ENCODE peak calls at places on chromosomes 7 and 10, in six cellular contexts. One of them, this sample, is unnamed.

GRCh38 chr7:148607151-148607661 is 16.6 kb downstream of the C7orf33 start:
- DNase-seq in heart left ventricle: no peak
- DNase-seq in tibial nerve: no peak
- DNase-seq in stomach: no peak
- DNase-seq in upper lobe of left lung: no peak
- DNase-seq in right lobe of liver: no peak
- DNase-seq in this sample: no peak

GRCh38 chr7:91310829-91311460 is 46.7 kb downstream of the FZD1 start:
- DNase-seq in right lobe of liver: no peak
- DNase-seq in stomach: no peak
- DNase-seq in heart left ventricle: no peak
- DNase-seq in tibial nerve: peak; percentile 68
- DNase-seq in upper lobe of left lung: no peak
- DNase-seq in this sample: no peak

GRCh38 chr10:76291175-76291574 is 859.8 kb downstream of the LRMDA start:
- DNase-seq in tibial nerve: no peak
- DNase-seq in right lobe of liver: no peak
- DNase-seq in heart left ventricle: no peak
- DNase-seq in stomach: no peak
- DNase-seq in upper lobe of left lung: no peak
- DNase-seq in this sample: no peak

GRCh38 chr10:24722676-24723385 is 856 bp downstream of the ARHGAP21 start:
- DNase-seq in tibial nerve: peak; percentile 33
- DNase-seq in stomach: peak; percentile 68
- DNase-seq in heart left ventricle: peak; percentile 68
- DNase-seq in right lobe of liver: peak; percentile 71
- DNase-seq in upper lobe of left lung: peak; percentile 91
- DNase-seq in this sample: no peak

GRCh38 chr7:29194206-29194593 is 375 bp upstream of the CHN2 start:
- DNase-seq in heart left ventricle: peak; percentile 26
- DNase-seq in upper lobe of left lung: no peak
- DNase-seq in right lobe of liver: no peak
- DNase-seq in stomach: peak; percentile 27
- DNase-seq in tibial nerve: no peak
- DNase-seq in this sample: no peak

GRCh38 chr7:122140918-122141317 is 3.1 kb downstream of the AASS start:
- DNase-seq in upper lobe of left lung: no peak
- DNase-seq in tibial nerve: no peak
- DNase-seq in heart left ventricle: no peak
- DNase-seq in stomach: no peak
- DNase-seq in right lobe of liver: no peak
- DNase-seq in this sample: no peak

GRCh38 chr10:103843854-103844567 is 11.4 kb downstream of the SH3PXD2A start:
- DNase-seq in right lobe of liver: no peak
- DNase-seq in stomach: peak; percentile 72
- DNase-seq in upper lobe of left lung: no peak
- DNase-seq in tibial nerve: no peak
- DNase-seq in heart left ventricle: peak; percentile 83
- DNase-seq in this sample: no peak

GRCh38 chr7:25770235-25770634 is 381.8 kb upstream of the NFE2L3 start:
- DNase-seq in right lobe of liver: no peak
- DNase-seq in stomach: no peak
- DNase-seq in upper lobe of left lung: no peak
- DNase-seq in heart left ventricle: no peak
- DNase-seq in tibial nerve: no peak
- DNase-seq in this sample: no peak

GRCh38 chr10:5424751-5425150 is 12.4 kb downstream of the NET1 start:
- DNase-seq in heart left ventricle: no peak
- DNase-seq in upper lobe of left lung: no peak
- DNase-seq in right lobe of liver: no peak
- DNase-seq in stomach: no peak
- DNase-seq in tibial nerve: no peak
- DNase-seq in this sample: no peak

GRCh38 chr10:23095966-23096813 is 811 bp downstream of the MSRB2 start:
- DNase-seq in right lobe of liver: peak; percentile 60
- DNase-seq in upper lobe of left lung: peak; percentile 84
- DNase-seq in heart left ventricle: peak; percentile 62
- DNase-seq in stomach: peak; percentile 37
- DNase-seq in tibial nerve: peak; percentile 42
- DNase-seq in this sample: no peak

GRCh38 chr10:15719899-15720634 is at the start of gene ITGA8:
- DNase-seq in upper lobe of left lung: peak; percentile 88
- DNase-seq in heart left ventricle: no peak
- DNase-seq in tibial nerve: no peak
- DNase-seq in stomach: no peak
- DNase-seq in right lobe of liver: no peak
- DNase-seq in this sample: no peak

GRCh38 chr7:120950539-120951308 is at the start of gene ING3:
- DNase-seq in right lobe of liver: peak; percentile 98
- DNase-seq in heart left ventricle: peak; percentile 98
- DNase-seq in upper lobe of left lung: peak; percentile 99
- DNase-seq in stomach: peak; percentile 97
- DNase-seq in tibial nerve: peak; percentile 95
- DNase-seq in this sample: peak; percentile 86

GRCh38 chr7:120949393-120949799 is 1.2 kb upstream of the ING3 start:
- DNase-seq in right lobe of liver: no peak
- DNase-seq in tibial nerve: no peak
- DNase-seq in heart left ventricle: no peak
- DNase-seq in upper lobe of left lung: no peak
- DNase-seq in stomach: no peak
- DNase-seq in this sample: no peak

GRCh38 chr7:120951309-120951706 is 731 bp downstream of the ING3 start:
- DNase-seq in upper lobe of left lung: no peak
- DNase-seq in right lobe of liver: no peak
- DNase-seq in heart left ventricle: no peak
- DNase-seq in tibial nerve: no peak
- DNase-seq in stomach: no peak
- DNase-seq in this sample: no peak

GRCh38 chr7:120951826-120952225 is 1.2 kb downstream of the ING3 start:
- DNase-seq in upper lobe of left lung: no peak
- DNase-seq in stomach: no peak
- DNase-seq in tibial nerve: no peak
- DNase-seq in heart left ventricle: no peak
- DNase-seq in right lobe of liver: no peak
- DNase-seq in this sample: no peak

DNA sequence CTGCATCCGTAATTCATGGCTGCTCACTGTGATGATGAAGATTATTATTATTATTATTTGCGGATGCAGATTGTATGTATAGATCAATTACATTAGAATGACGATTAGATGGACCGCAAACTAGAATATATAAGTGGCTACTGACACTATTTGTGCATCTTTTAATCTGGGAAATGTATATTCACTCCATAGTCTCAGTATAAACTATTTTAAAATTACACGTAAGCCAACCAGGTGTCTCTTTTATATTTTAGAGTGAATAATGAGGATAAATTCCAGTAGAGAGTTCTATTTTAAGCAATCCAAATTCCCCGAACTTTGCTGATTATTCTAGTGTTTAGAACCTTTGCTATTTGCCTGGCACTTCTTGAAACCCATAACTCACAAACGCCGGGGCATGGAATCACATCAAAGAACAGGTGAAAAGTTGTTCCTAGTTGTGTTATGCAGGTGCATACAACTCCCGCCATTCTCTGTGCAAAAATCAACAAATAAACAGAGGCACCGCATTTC is 495 bp upstream of the ING3 start:
- DNase-seq in stomach: no peak
- DNase-seq in heart left ventricle: no peak
- DNase-seq in right lobe of liver: no peak
- DNase-seq in tibial nerve: no peak
- DNase-seq in upper lobe of left lung: no peak
- DNase-seq in this sample: no peak
- TF ChIP-seq POLR2A in stomach: no peak
- TF ChIP-seq POLR2A in heart left ventricle: no peak
- TF ChIP-seq POLR2A in right lobe of liver: no peak
- TF ChIP-seq POLR2A in tibial nerve: no peak
- TF ChIP-seq POLR2A in upper lobe of left lung: no peak
- TF ChIP-seq POLR2A in this sample: no peak

DNA sequence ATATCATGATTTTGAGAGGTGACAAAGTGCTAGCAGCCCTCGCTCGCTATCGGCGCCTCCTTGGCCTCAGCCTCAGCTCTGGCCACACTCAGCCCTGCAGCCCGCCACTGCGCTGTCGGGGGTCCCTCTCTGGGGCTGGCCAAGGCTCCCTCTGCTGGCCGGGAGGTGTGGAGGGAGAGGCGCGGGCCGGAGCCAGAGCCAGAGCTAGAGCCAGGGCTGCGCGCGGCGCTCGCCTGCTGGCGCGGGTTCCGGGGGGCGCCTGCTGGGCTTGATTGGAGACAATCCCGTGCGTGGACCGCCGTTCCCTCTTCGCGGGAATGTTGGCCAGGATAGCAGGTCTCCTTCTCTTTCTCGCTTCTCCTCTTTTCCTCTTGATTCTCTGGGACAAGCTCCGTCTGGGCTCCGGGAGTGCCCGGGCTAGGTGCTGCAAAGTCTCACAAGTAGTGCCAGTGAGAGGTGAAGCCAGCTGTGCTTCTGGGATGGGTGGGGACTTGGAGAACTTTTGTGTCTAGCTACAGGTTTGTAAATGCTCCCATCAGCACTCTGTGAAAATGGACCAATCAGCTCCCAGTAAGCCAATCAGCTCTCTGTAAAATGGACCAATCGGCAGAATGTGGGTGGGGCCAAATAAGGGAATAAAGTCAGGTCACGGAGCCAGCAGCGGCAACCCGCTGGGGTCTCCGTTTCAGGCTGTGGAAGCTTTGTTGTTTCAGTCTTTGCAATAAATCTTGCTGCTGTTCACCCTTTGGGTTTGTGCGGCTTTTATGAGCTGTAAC is 43.4 kb upstream of the ELMO1 start:
- DNase-seq in tibial nerve: no peak
- DNase-seq in heart left ventricle: no peak
- DNase-seq in upper lobe of left lung: peak; percentile 74
- DNase-seq in right lobe of liver: no peak
- DNase-seq in stomach: no peak
- DNase-seq in this sample: no peak
- H3K4me3 ChIP-seq in tibial nerve: no peak overlapping the region
- H3K4me3 ChIP-seq in heart left ventricle: no peak overlapping the region
- H3K4me3 ChIP-seq in upper lobe of left lung: no peak overlapping the region
- H3K4me3 ChIP-seq in right lobe of liver: no peak overlapping the region
- H3K4me3 ChIP-seq in stomach: no peak overlapping the region
- H3K4me3 ChIP-seq in this sample: no peak overlapping the region

DNA sequence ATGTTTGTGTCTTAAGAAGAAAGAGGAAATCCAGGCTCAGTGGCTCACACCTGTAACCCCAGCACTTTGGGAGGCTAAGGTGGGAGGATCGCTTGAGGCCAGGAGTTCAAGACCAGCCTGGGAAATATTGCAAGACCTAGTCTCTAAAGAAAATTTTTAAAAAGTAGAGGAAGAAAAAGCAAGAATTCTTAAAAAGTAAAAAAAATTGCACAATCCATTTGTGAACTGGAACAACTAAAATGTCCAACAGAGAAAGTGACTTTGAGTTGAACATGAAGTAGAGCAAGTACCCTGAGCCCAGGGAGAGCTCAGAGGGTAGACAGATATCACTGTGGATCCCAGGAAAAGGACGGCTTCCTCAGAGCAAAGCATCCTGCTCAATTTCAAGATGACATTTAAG is 201.5 kb downstream of the JCAD start:
- DNase-seq in heart left ventricle: no peak
- DNase-seq in stomach: no peak
- DNase-seq in right lobe of liver: no peak
- DNase-seq in tibial nerve: no peak
- DNase-seq in upper lobe of left lung: no peak
- DNase-seq in this sample: no peak
- H3K4me1 ChIP-seq in heart left ventricle: peaks cover 8% of the 10 kb centered on the region
- H3K4me1 ChIP-seq in stomach: peaks cover 11% of the 10 kb centered on the region
- H3K4me1 ChIP-seq in right lobe of liver: no peaks in the 10 kb centered on the region
- H3K4me1 ChIP-seq in tibial nerve: no peaks in the 10 kb centered on the region
- H3K4me1 ChIP-seq in upper lobe of left lung: peaks cover 8% of the 10 kb centered on the region
- H3K4me1 ChIP-seq in this sample: peaks cover 74% of the 10 kb centered on the region

DNA sequence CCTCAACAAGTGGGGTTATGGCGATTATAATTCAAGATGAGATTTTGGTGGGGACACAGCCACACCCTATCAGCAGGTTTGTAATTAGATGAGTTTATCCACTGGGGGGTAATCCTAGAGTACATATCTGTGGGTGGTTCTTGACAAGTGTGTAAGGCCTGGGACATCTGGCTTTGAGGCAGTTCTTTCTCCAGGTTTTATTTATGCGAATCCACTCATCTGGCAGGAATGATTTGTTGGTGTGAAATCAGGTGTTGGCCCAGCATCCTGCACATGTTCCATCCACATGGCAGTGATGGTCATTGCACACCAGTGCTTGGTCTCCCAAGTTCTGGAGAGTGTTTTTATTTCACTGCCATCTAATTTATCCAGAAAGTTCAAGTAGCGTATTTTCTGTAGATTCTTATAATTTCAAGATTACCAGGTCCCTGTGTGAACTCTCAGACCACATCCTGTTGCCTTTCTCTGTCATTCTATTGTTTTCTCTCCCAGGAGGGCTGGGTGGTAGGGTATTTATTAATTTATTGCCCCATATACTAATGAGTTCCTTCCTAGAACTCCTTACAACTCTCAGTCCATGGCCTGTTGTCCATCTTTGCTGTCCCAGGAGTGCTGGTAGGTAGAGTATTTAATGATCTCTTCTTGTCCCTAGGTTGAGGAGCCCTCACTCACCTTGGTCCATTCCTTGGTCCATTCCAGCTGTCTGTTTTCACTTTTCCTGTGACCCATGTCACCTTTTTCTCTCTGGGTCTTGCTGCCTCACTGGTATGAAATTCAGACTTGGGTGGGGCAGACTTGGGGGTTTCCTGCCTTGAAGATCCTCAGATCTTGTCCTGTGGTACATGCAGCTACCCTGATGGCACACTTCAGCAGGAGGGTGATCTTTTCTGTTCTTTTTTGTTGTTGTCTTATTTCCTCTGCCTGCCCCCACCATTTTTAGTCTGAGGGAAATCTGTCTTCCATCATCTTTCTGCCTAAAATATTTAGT is 10.5 kb downstream of the RALA start:
- DNase-seq in stomach: no peak
- DNase-seq in right lobe of liver: no peak
- DNase-seq in tibial nerve: no peak
- DNase-seq in heart left ventricle: no peak
- DNase-seq in upper lobe of left lung: no peak
- DNase-seq in this sample: no peak
- TF ChIP-seq POLR2A in stomach: no peak
- TF ChIP-seq POLR2A in right lobe of liver: no peak
- TF ChIP-seq POLR2A in tibial nerve: no peak
- TF ChIP-seq POLR2A in heart left ventricle: no peak
- TF ChIP-seq POLR2A in upper lobe of left lung: no peak
- TF ChIP-seq POLR2A in this sample: no peak

DNA sequence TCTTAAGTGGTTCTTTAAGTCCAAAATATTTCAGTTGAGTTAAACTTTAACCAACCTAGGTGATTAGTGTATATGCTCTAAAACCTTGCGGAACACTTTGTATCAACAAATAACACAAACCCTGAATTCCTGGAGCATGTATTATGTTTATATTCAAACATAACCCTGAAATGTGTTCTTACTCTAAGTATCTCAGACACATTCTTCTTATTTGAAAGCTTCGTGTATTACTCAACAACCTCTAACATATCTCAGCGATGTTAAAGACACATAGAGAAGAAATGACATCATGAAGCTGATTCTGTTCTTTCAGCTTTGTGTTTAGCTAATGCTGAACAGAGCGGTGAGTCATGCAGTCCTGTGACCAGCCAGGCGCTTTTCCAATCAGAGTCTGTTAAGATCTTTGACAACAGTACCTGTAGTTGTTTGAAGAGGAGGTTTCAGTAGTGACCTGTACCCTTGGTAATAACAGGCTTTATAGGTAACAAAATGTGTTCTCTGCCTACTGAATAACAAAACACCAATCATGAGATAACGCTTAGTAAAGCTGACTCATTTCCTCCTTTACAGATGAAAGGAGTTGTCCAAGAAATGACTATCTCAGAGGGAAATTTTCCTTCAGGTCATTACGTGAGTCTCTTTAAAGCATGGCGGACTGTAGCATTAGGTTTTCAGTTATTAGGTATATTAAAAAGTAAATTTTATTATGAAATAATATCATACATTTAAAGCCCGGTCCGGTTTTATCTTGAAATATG is 67.3 kb upstream of the KLF6 start:
- DNase-seq in right lobe of liver: peak; percentile 87
- DNase-seq in upper lobe of left lung: no peak
- DNase-seq in heart left ventricle: peak; percentile 74
- DNase-seq in stomach: peak; percentile 93
- DNase-seq in tibial nerve: peak; percentile 87
- DNase-seq in this sample: no peak
- H3K4me3 ChIP-seq in right lobe of liver: no peak overlapping the region
- H3K4me3 ChIP-seq in upper lobe of left lung: no peak overlapping the region
- H3K4me3 ChIP-seq in heart left ventricle: no peak overlapping the region
- H3K4me3 ChIP-seq in stomach: no peak overlapping the region
- H3K4me3 ChIP-seq in tibial nerve: no peak overlapping the region
- H3K4me3 ChIP-seq in this sample: no peak overlapping the region

This sample was measured in esophagus squamous epithelium.